ENCODE peak calls at places on chromosomes 7 and 10, in five cellular contexts. A, O, E, N and K are unnamed samples.

GRCh38 chr7:2063562-2064360 is 169.0 kb downstream of the MAD1L1 start:
- DNase-seq in A (no peak), O (peak), E (no peak), N (no peak), K (no peak)

GRCh38 chr7:50324113-50324512 is 19.6 kb downstream of the IKZF1 start:
- DNase-seq in A (no peak), O (no peak), E (no peak), N (no peak), K (no peak)

GRCh38 chr7:68216046-68216445 is 1219.4 kb downstream of the TYW1 start:
- DNase-seq in A (peak), O (no peak), E (no peak), N (no peak), K (no peak)

GRCh38 chr10:89655722-89656121 is 10.7 kb upstream of the PANK1 start:
- DNase-seq in A (no peak), O (no peak), E (no peak), N (no peak), K (no peak)

GRCh38 chr10:13913890-13914289 is 327.1 kb downstream of the PRPF18 start:
- DNase-seq in A (no peak), O (no peak), E (peak), N (no peak), K (no peak)

GRCh38 chr7:30617359-30617758 is 22.7 kb downstream of the GARS1 start:
- DNase-seq in A (no peak), O (no peak), E (no peak), N (no peak), K (no peak)

GRCh38 chr7:29609162-29610030 is 45.8 kb downstream of the PRR15 start:
- DNase-seq in A (no peak), O (peak), E (no peak), N (no peak), K (no peak)

GRCh38 chr7:154931906-154932305 is 71.0 kb downstream of the PAXIP1 start:
- DNase-seq in A (no peak), O (no peak), E (no peak), N (no peak), K (no peak)

GRCh38 chr7:151847136-151847535 is 29.8 kb downstream of the PRKAG2 start:
- DNase-seq in A (no peak), O (no peak), E (no peak), N (no peak), K (no peak)

GRCh38 chr10:18271481-18271880 is 131.3 kb downstream of the CACNB2 start:
- DNase-seq in A (no peak), O (no peak), E (no peak), N (no peak), K (no peak)

GRCh38 chr10:33676606-33677005 is 342.1 kb upstream of the NRP1 start:
- DNase-seq in A (no peak), O (no peak), E (no peak), N (no peak), K (no peak)

GRCh38 chr10:97875391-97875790 is 25.7 kb downstream of the GOLGA7B start:
- DNase-seq in A (no peak), O (no peak), E (no peak), N (no peak), K (no peak)

GRCh38 chr7:95594185-95594584 is 2.1 kb downstream of the PDK4 start:
- DNase-seq in A (no peak), O (no peak), E (no peak), N (no peak), K (no peak)

GRCh38 chr7:111388912-111389311 is 173.4 kb downstream of the IMMP2L start:
- DNase-seq in A (no peak), O (no peak), E (peak), N (no peak), K (no peak)

GRCh38 chr7:12674861-12675260 is 12.6 kb upstream of the ARL4A start:
- DNase-seq in A (no peak), O (peak), E (no peak), N (no peak), K (no peak)

GRCh38 chr7:91140982-91141381 is 123.3 kb upstream of the FZD1 start:
- DNase-seq in A (peak), O (no peak), E (no peak), N (no peak), K (no peak)

GRCh38 chr7:115293628-115294236 is 371.8 kb downstream of the MDFIC start:
- DNase-seq in A (no peak), O (no peak), E (no peak), N (no peak), K (no peak)

GRCh38 chr7:31782411-31782991 is 95.5 kb downstream of the PPP1R17 start:
- DNase-seq in A (no peak), O (no peak), E (peak), N (no peak), K (no peak)

GRCh38 chr10:96299383-96299782 is 4.9 kb upstream of the DNTT start:
- DNase-seq in A (no peak), O (no peak), E (no peak), N (no peak), K (no peak)

GRCh38 chr10:97612386-97612785 is 20.9 kb downstream of the MORN4 start:
- DNase-seq in A (peak), O (no peak), E (no peak), N (peak), K (no peak)

DNA sequence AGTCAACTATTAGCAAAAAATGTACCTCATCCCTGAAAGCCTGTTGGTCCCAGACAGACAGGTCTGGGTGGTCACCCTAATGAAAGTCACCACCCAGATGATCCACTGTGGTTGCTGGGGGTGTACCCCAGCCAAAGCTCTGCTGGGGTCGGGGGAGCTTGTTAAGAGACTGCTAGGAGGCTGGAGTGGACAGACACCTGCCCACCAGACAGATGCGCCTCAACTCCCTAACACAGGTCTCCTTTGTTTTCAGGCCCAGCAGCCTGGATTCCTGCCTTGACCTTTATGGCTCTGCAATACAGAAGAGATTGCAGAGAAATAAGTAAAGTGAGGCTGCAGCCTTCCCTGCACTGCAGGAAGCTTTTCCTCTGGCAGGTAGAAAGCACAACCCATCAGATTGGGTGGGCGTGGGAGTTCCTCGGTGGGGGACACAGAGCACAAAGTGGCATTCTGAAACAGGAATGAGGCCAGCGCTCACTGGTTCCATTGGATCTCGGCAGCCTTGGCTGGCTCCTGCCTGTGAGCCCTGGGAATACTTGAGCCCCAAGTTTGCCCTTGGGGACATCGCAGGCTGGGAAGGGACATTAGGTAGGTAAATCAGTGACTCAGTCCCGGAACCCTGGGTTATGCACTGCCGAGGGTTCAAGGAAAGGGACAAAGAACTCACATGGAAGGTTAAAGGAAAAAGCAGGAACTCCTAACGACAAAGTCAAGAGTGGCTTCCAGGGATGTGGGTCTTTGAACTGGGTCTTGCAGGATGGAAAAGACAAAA is 18.0 kb upstream of the ZNF488 start:
- DNase-seq in A (peak), O (no peak), E (no peak), N (no peak), K (no peak)
- H3K4me3 ChIP-seq in A (no peak), O (no peak), E (no peak), N (no peak), K (no peak)

GRCh38 chr7:105268511-105269392 is 120.0 kb downstream of the SRPK2 start:
- DNase-seq in A (peak), O (no peak), E (no peak), N (no peak), K (no peak)
- TF ChIP-seq POLR2A in A (peak), O (no peak), E (no peak), N (no peak), K (no peak)

GRCh38 chr7:15954671-15955354 is 268.3 kb upstream of the MEOX2 start:
- DNase-seq in A (peak), O (no peak), E (no peak), N (no peak), K (no peak)
- H3K4me3 ChIP-seq in A (no peak), O (no peak), E (no peak), N (no peak), K (no peak)

DNA sequence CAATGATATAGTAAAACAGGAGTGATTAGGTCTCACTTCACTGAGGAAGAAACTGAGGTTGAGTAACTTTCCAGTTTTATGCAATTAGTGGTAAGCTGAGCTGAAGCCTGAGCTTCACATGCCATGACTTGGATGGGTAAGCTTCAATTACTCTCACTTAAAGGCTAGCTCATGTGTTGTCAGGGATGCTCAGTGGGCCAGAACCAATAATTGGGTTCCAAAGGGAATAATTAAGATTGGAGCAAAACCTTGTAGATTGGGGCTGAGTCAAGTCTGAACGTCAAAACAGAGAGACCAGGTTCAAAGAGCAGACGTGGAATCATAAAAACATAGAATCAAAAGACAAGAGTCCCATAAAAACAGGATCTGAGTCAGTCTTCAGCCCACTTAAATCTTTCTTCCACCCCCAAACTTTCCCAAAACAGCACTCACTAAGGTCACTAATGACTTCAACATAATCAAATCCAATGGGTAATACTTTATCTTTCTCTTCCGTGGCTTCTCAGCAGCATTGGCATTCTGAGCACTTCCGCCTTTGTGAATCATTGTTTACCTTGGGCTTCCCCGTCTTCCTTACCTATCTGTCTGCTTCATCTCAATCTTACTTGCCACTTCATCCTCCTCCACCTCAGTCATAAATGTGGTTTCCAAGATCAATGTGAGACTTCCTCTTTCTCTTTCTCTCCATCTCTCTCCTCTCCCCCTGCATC is 23.0 kb upstream of the EGFR start:
- DNase-seq in A (no peak), O (no peak), E (peak), N (no peak), K (no peak)
- TF ChIP-seq POLR2A in A (no peak), O (no peak), E (no peak), N (no peak), K (no peak)